ENCODE peak calls at places on chromosomes 6 and 20, in eight cellular contexts. One of them, this sample, is unnamed.

GRCh38 chr6:31143148-31143547 is 4.3 kb upstream of the PSORS1C2 start:
- DNase-seq in stomach: peak; percentile 59
- DNase-seq in fibroblast of lung: peak; percentile 90
- DNase-seq in uterus: peak; percentile 65
- DNase-seq in IMR-90: peak; percentile 78
- DNase-seq in body of pancreas: no peak
- DNase-seq in heart right ventricle: peak; percentile 68
- DNase-seq in HepG2: no peak
- DNase-seq in this sample: no peak

GRCh38 chr6:160080097-160080496 is 41.5 kb upstream of the SLC22A1 start:
- DNase-seq in heart right ventricle: no peak
- DNase-seq in IMR-90: no peak
- DNase-seq in HepG2: no peak
- DNase-seq in uterus: no peak
- DNase-seq in body of pancreas: no peak
- DNase-seq in stomach: no peak
- DNase-seq in fibroblast of lung: no peak
- DNase-seq in this sample: no peak

GRCh38 chr6:63154535-63154934 is 56.7 kb upstream of the FKBP1C start:
- DNase-seq in fibroblast of lung: no peak
- DNase-seq in heart right ventricle: no peak
- DNase-seq in IMR-90: no peak
- DNase-seq in body of pancreas: no peak
- DNase-seq in stomach: no peak
- DNase-seq in HepG2: no peak
- DNase-seq in uterus: no peak
- DNase-seq in this sample: no peak

GRCh38 chr20:44858959-44859358 is 26.5 kb upstream of the YWHAB start:
- DNase-seq in HepG2: no peak
- DNase-seq in heart right ventricle: no peak
- DNase-seq in fibroblast of lung: no peak
- DNase-seq in uterus: no peak
- DNase-seq in body of pancreas: no peak
- DNase-seq in stomach: no peak
- DNase-seq in IMR-90: no peak
- DNase-seq in this sample: peak; percentile 78

GRCh38 chr6:162862462-162862861 is 134.7 kb downstream of the PACRG start:
- DNase-seq in uterus: no peak
- DNase-seq in HepG2: no peak
- DNase-seq in fibroblast of lung: no peak
- DNase-seq in body of pancreas: no peak
- DNase-seq in heart right ventricle: no peak
- DNase-seq in IMR-90: no peak
- DNase-seq in stomach: no peak
- DNase-seq in this sample: no peak

GRCh38 chr6:158654498-158654897 is 4.6 kb downstream of the SYTL3 start:
- DNase-seq in heart right ventricle: peak; percentile 74
- DNase-seq in fibroblast of lung: peak; percentile 89
- DNase-seq in stomach: peak; percentile 53
- DNase-seq in body of pancreas: no peak
- DNase-seq in uterus: peak; percentile 87
- DNase-seq in IMR-90: peak; percentile 94
- DNase-seq in HepG2: peak; percentile 41
- DNase-seq in this sample: peak; percentile 73

GRCh38 chr20:15561707-15562106 is 1011.5 kb downstream of the KIF16B start:
- DNase-seq in heart right ventricle: no peak
- DNase-seq in body of pancreas: no peak
- DNase-seq in stomach: no peak
- DNase-seq in uterus: no peak
- DNase-seq in fibroblast of lung: no peak
- DNase-seq in HepG2: no peak
- DNase-seq in IMR-90: no peak
- DNase-seq in this sample: no peak

GRCh38 chr6:3737149-3737830 is 14.2 kb downstream of the PXDC1 start:
- DNase-seq in stomach: no peak
- DNase-seq in fibroblast of lung: no peak
- DNase-seq in HepG2: no peak
- DNase-seq in body of pancreas: no peak
- DNase-seq in uterus: peak; percentile 74
- DNase-seq in heart right ventricle: no peak
- DNase-seq in IMR-90: no peak
- DNase-seq in this sample: no peak

GRCh38 chr6:162485464-162485863 is 242.1 kb downstream of the PRKN start:
- DNase-seq in uterus: no peak
- DNase-seq in body of pancreas: no peak
- DNase-seq in stomach: no peak
- DNase-seq in IMR-90: no peak
- DNase-seq in fibroblast of lung: no peak
- DNase-seq in HepG2: no peak
- DNase-seq in heart right ventricle: no peak
- DNase-seq in this sample: no peak

GRCh38 chr6:75349262-75349984 is 64.8 kb upstream of the TMEM30A start:
- DNase-seq in uterus: peak; percentile 40
- DNase-seq in stomach: no peak
- DNase-seq in heart right ventricle: peak; percentile 46
- DNase-seq in HepG2: no peak
- DNase-seq in fibroblast of lung: peak; percentile 47
- DNase-seq in IMR-90: peak; percentile 13
- DNase-seq in body of pancreas: peak; percentile 50
- DNase-seq in this sample: no peak

GRCh38 chr20:18788021-18788420 is 25.6 kb upstream of the SCP2D1 start:
- DNase-seq in HepG2: no peak
- DNase-seq in heart right ventricle: no peak
- DNase-seq in uterus: no peak
- DNase-seq in stomach: no peak
- DNase-seq in fibroblast of lung: no peak
- DNase-seq in body of pancreas: no peak
- DNase-seq in IMR-90: no peak
- DNase-seq in this sample: no peak

GRCh38 chr6:24329451-24329850 is 28.4 kb downstream of the DCDC2 start:
- DNase-seq in HepG2: peak; percentile 20
- DNase-seq in uterus: no peak
- DNase-seq in heart right ventricle: no peak
- DNase-seq in IMR-90: no peak
- DNase-seq in stomach: no peak
- DNase-seq in fibroblast of lung: peak; percentile 64
- DNase-seq in body of pancreas: no peak
- DNase-seq in this sample: no peak

GRCh38 chr6:4355241-4355640 is 219.9 kb upstream of the ECI2 start:
- DNase-seq in stomach: peak; percentile 18
- DNase-seq in uterus: no peak
- DNase-seq in body of pancreas: no peak
- DNase-seq in HepG2: no peak
- DNase-seq in IMR-90: peak; percentile 95
- DNase-seq in fibroblast of lung: peak; percentile 94
- DNase-seq in heart right ventricle: no peak
- DNase-seq in this sample: no peak

GRCh38 chr20:33490934-33491656 is 1.2 kb downstream of the CBFA2T2 start:
- DNase-seq in uterus: no peak
- DNase-seq in IMR-90: no peak
- DNase-seq in body of pancreas: no peak
- DNase-seq in stomach: no peak
- DNase-seq in HepG2: no peak
- DNase-seq in heart right ventricle: no peak
- DNase-seq in fibroblast of lung: peak; percentile 1
- DNase-seq in this sample: no peak

GRCh38 chr20:11101243-11101642 is 427.4 kb upstream of the JAG1 start:
- DNase-seq in stomach: no peak
- DNase-seq in uterus: no peak
- DNase-seq in IMR-90: peak; percentile 67
- DNase-seq in body of pancreas: no peak
- DNase-seq in heart right ventricle: no peak
- DNase-seq in HepG2: no peak
- DNase-seq in fibroblast of lung: peak; percentile 25
- DNase-seq in this sample: no peak

GRCh38 chr6:13175759-13176158 is 152.6 kb downstream of the TBC1D7 start:
- DNase-seq in stomach: no peak
- DNase-seq in heart right ventricle: no peak
- DNase-seq in uterus: no peak
- DNase-seq in IMR-90: no peak
- DNase-seq in HepG2: no peak
- DNase-seq in fibroblast of lung: no peak
- DNase-seq in body of pancreas: no peak
- DNase-seq in this sample: no peak

GRCh38 chr6:131770776-131771175 is 37.0 kb upstream of the ENPP1 start:
- DNase-seq in heart right ventricle: no peak
- DNase-seq in stomach: no peak
- DNase-seq in body of pancreas: no peak
- DNase-seq in uterus: no peak
- DNase-seq in IMR-90: no peak
- DNase-seq in fibroblast of lung: no peak
- DNase-seq in HepG2: no peak
- DNase-seq in this sample: no peak

GRCh38 chr6:29926795-29927427 is 15.4 kb upstream of the HLA-A start:
- DNase-seq in stomach: peak; percentile 84
- DNase-seq in body of pancreas: peak; percentile 64
- DNase-seq in uterus: peak; percentile 78
- DNase-seq in HepG2: peak; percentile 78
- DNase-seq in heart right ventricle: peak; percentile 74
- DNase-seq in IMR-90: peak; percentile 73
- DNase-seq in fibroblast of lung: peak; percentile 31
- DNase-seq in this sample: peak; percentile 91

DNA sequence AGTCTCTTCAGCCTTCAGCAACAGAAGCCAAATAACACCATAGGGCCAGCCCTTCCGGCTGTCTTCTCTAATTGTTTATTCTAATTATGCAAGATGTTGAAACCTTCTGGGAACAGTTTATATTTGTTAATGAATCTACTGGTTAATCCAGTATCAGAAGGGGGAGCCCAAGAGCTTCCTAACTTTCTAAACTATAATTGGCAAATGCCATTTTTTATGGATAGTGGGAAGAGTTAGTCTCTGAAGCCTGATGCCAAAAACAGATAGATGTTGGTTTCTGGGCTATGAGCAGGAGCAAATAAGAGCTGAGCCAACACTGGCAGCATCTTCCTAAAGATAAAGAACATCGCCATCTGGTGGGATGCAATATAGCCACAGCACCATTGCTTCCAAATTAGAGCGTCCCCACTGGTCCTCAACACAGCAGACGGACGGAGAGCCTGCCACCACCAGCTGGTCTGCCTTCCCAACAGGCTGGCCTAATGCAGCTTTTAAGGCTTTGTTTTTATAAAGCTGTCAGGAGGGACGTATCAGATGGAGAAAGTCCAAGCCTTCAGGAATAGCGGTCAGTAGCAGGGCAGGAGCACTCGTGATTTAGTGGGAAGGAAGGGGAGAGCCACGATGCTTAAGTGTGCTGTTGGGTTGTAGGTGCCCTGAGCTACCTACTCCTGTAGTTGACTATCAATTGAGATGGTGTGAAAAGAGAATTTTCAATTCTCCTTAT is 118.8 kb downstream of the RALGAPA2 start:
- DNase-seq in body of pancreas: no peak
- DNase-seq in HepG2: peak; percentile 71
- DNase-seq in stomach: no peak
- DNase-seq in fibroblast of lung: peak; percentile 48
- DNase-seq in uterus: no peak
- DNase-seq in heart right ventricle: no peak
- DNase-seq in IMR-90: peak; percentile 65
- DNase-seq in this sample: no peak
- TF ChIP-seq CTCF in body of pancreas: peak; percentile 28
- TF ChIP-seq CTCF in HepG2: peak; percentile 74
- TF ChIP-seq CTCF in stomach: peak; percentile 18
- TF ChIP-seq CTCF in fibroblast of lung: peak; percentile 71
- TF ChIP-seq CTCF in uterus: no peak
- TF ChIP-seq CTCF in heart right ventricle: peak; percentile 46
- TF ChIP-seq CTCF in IMR-90: peak; percentile 56
- TF ChIP-seq CTCF in this sample: no peak

GRCh38 chr6:89784838-89785237 is 34.8 kb downstream of the MDN1 start:
- DNase-seq in HepG2: no peak
- DNase-seq in stomach: no peak
- DNase-seq in IMR-90: no peak
- DNase-seq in uterus: no peak
- DNase-seq in heart right ventricle: no peak
- DNase-seq in body of pancreas: no peak
- DNase-seq in fibroblast of lung: no peak
- DNase-seq in this sample: no peak
- H3K36me3 ChIP-seq in HepG2: peaks cover 12% of the 10 kb centered on the region
- H3K36me3 ChIP-seq in stomach: peaks cover 100% of the 10 kb centered on the region
- H3K36me3 ChIP-seq in IMR-90: peaks cover 23% of the 10 kb centered on the region
- H3K36me3 ChIP-seq in uterus: no peaks in the 10 kb centered on the region
- H3K36me3 ChIP-seq in heart right ventricle: peaks cover 71% of the 10 kb centered on the region
- H3K36me3 ChIP-seq in body of pancreas: peaks cover 12% of the 10 kb centered on the region
- H3K36me3 ChIP-seq in fibroblast of lung: no peaks in the 10 kb centered on the region
- H3K36me3 ChIP-seq in this sample: peaks cover 19% of the 10 kb centered on the region

GRCh38 chr20:29741594-29741893 is 1515.9 kb upstream of the DEFB115 start:
- DNase-seq in heart right ventricle: no peak
- DNase-seq in IMR-90: no peak
- DNase-seq in body of pancreas: no peak
- DNase-seq in stomach: peak; percentile 24
- DNase-seq in uterus: no peak
- DNase-seq in fibroblast of lung: no peak
- DNase-seq in HepG2: no peak
- DNase-seq in this sample: no peak

GRCh38 chr20:29743101-29743931 is 1514.1 kb upstream of the DEFB115 start:
- DNase-seq in uterus: no peak
- DNase-seq in body of pancreas: no peak
- DNase-seq in heart right ventricle: no peak
- DNase-seq in HepG2: no peak
- DNase-seq in fibroblast of lung: no peak
- DNase-seq in IMR-90: no peak
- DNase-seq in stomach: no peak
- DNase-seq in this sample: peak; percentile 39

GRCh38 chr20:29742699-29743100 is 1514.8 kb upstream of the DEFB115 start:
- DNase-seq in stomach: no peak
- DNase-seq in HepG2: no peak
- DNase-seq in heart right ventricle: no peak
- DNase-seq in fibroblast of lung: no peak
- DNase-seq in IMR-90: no peak
- DNase-seq in body of pancreas: no peak
- DNase-seq in uterus: no peak
- DNase-seq in this sample: no peak

GRCh38 chr20:29740951-29741593 is 1516.4 kb upstream of the DEFB115 start:
- DNase-seq in heart right ventricle: no peak
- DNase-seq in IMR-90: no peak
- DNase-seq in uterus: no peak
- DNase-seq in body of pancreas: no peak
- DNase-seq in HepG2: no peak
- DNase-seq in stomach: peak; percentile 15
- DNase-seq in fibroblast of lung: no peak
- DNase-seq in this sample: peak; percentile 36

GRCh38 chr20:29741894-29742698 is 1515.4 kb upstream of the DEFB115 start:
- DNase-seq in HepG2: no peak
- DNase-seq in body of pancreas: no peak
- DNase-seq in uterus: no peak
- DNase-seq in stomach: no peak
- DNase-seq in heart right ventricle: no peak
- DNase-seq in IMR-90: no peak
- DNase-seq in fibroblast of lung: no peak
- DNase-seq in this sample: no peak
- H3K4me3 ChIP-seq in HepG2: no peak overlapping the region
- H3K4me3 ChIP-seq in body of pancreas: no peak overlapping the region
- H3K4me3 ChIP-seq in uterus: no peak overlapping the region
- H3K4me3 ChIP-seq in stomach: no peak overlapping the region
- H3K4me3 ChIP-seq in heart right ventricle: no peak overlapping the region
- H3K4me3 ChIP-seq in IMR-90: no peak overlapping the region
- H3K4me3 ChIP-seq in fibroblast of lung: no peak overlapping the region
- H3K4me3 ChIP-seq in this sample: no peak overlapping the region

DNA sequence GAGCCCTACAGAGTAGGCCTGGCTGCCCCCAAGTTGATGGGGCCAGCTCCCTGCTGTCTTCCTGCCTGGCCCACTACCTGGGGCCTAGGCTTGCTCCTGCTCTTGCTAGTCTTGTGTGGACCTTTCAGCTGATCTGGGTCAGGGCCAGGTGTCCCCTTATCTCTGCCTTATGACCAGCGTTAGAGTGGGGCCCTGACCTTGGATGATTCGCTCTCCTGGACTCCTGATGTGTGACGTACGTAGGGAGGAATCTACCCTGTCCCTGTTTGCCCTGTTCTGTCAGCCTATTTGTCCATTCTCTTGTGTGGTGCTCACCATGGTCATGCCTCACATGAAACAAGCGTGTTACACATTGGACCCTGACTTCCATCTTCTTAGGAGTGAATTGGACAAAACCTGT is 571.8 kb downstream of the QKI start:
- DNase-seq in stomach: no peak
- DNase-seq in HepG2: peak; percentile 35
- DNase-seq in fibroblast of lung: peak; percentile 76
- DNase-seq in uterus: no peak
- DNase-seq in body of pancreas: no peak
- DNase-seq in IMR-90: peak; percentile 30
- DNase-seq in heart right ventricle: no peak
- DNase-seq in this sample: no peak
- TF ChIP-seq CTCF in stomach: no peak
- TF ChIP-seq CTCF in HepG2: no peak
- TF ChIP-seq CTCF in fibroblast of lung: no peak
- TF ChIP-seq CTCF in uterus: no peak
- TF ChIP-seq CTCF in body of pancreas: no peak
- TF ChIP-seq CTCF in IMR-90: no peak
- TF ChIP-seq CTCF in heart right ventricle: no peak
- TF ChIP-seq CTCF in this sample: no peak

This sample was measured in mucosa of descending colon.